ENCODE peak calls at places on chromosome 19, in five cellular contexts. One of them, this sample, is unnamed.

GRCh38 chr19:31553844-31554215 is 204.6 kb upstream of the TSHZ3 start:
- DNase-seq in SK-N-SH: no peak
- DNase-seq in GM12878: no peak
- DNase-seq in K562: no peak
- DNase-seq in HepG2: no peak
- DNase-seq in this sample: no peak

GRCh38 chr19:9857920-9858746 is 23.0 kb downstream of the PIN1 start:
- DNase-seq in SK-N-SH: no peak
- DNase-seq in GM12878: no peak
- DNase-seq in K562: no peak
- DNase-seq in HepG2: no peak
- DNase-seq in this sample: no peak

GRCh38 chr19:48613852-48614435 is 932 bp downstream of the FAM83E start:
- DNase-seq in SK-N-SH: no peak
- DNase-seq in GM12878: no peak
- DNase-seq in K562: no peak
- DNase-seq in HepG2: no peak
- DNase-seq in this sample: no peak

GRCh38 chr19:1789282-1790020 is 22.6 kb downstream of the ATP8B3 start:
- DNase-seq in SK-N-SH: peak
- DNase-seq in GM12878: no peak
- DNase-seq in K562: no peak
- DNase-seq in HepG2: no peak
- DNase-seq in this sample: no peak

GRCh38 chr19:53538378-53539109 is 599 bp downstream of the ZNF331 start:
- DNase-seq in SK-N-SH: no peak
- DNase-seq in GM12878: no peak
- DNase-seq in K562: no peak
- DNase-seq in HepG2: no peak
- DNase-seq in this sample: no peak

GRCh38 chr19:39413269-39413902 is 917 bp downstream of the PLEKHG2 start:
- DNase-seq in SK-N-SH: peak
- DNase-seq in GM12878: no peak
- DNase-seq in K562: peak
- DNase-seq in HepG2: no peak
- DNase-seq in this sample: no peak

GRCh38 chr19:359653-359925 is 15.0 kb upstream of the MIER2 start:
- DNase-seq in SK-N-SH: no peak
- DNase-seq in GM12878: no peak
- DNase-seq in K562: no peak
- DNase-seq in HepG2: no peak
- DNase-seq in this sample: no peak

GRCh38 chr19:33297401-33298145 is 4.8 kb downstream of the CEBPA start:
- DNase-seq in SK-N-SH: peak
- DNase-seq in GM12878: no peak
- DNase-seq in K562: no peak
- DNase-seq in HepG2: no peak
- DNase-seq in this sample: no peak

GRCh38 chr19:39032164-39032918 is at the start of gene FBXO27:
- DNase-seq in SK-N-SH: peak
- DNase-seq in GM12878: no peak
- DNase-seq in K562: peak
- DNase-seq in HepG2: no peak
- DNase-seq in this sample: peak

GRCh38 chr19:17073869-17074627 is 1.2 kb downstream of the HAUS8 start:
- DNase-seq in SK-N-SH: no peak
- DNase-seq in GM12878: no peak
- DNase-seq in K562: peak
- DNase-seq in HepG2: no peak
- DNase-seq in this sample: no peak
- TF ChIP-seq MAX in SK-N-SH: no peak
- TF ChIP-seq MAX in GM12878: no peak
- TF ChIP-seq MAX in K562: no peak
- TF ChIP-seq MAX in HepG2: no peak
- TF ChIP-seq MAX in this sample: no peak

DNA sequence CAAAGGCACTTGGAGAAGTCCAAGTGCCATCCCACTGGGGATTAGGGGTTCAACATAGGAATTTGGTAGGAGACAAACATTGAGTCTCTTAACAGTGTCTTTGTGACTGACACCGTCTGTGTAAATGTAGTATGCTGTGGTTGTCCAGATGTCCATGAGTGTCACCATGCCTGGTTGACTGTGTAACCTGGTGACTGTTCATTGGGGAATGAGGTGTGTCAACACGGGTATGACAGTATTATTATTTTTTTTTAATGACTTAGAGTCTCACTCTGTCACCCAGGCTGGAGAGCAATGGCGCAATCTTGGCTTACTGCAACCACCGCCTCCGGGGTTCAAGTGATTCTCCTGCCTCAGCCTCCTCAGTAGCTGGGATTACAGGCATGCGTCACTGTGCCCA is 16.2 kb downstream of the PKN1 start:
- DNase-seq in SK-N-SH: no peak
- DNase-seq in GM12878: no peak
- DNase-seq in K562: no peak
- DNase-seq in HepG2: no peak
- DNase-seq in this sample: no peak
- TF ChIP-seq ZBTB33 in SK-N-SH: no peak
- TF ChIP-seq ZBTB33 in GM12878: no peak
- TF ChIP-seq ZBTB33 in K562: no peak
- TF ChIP-seq ZBTB33 in HepG2: no peak
- TF ChIP-seq ZBTB33 in this sample: no peak

DNA sequence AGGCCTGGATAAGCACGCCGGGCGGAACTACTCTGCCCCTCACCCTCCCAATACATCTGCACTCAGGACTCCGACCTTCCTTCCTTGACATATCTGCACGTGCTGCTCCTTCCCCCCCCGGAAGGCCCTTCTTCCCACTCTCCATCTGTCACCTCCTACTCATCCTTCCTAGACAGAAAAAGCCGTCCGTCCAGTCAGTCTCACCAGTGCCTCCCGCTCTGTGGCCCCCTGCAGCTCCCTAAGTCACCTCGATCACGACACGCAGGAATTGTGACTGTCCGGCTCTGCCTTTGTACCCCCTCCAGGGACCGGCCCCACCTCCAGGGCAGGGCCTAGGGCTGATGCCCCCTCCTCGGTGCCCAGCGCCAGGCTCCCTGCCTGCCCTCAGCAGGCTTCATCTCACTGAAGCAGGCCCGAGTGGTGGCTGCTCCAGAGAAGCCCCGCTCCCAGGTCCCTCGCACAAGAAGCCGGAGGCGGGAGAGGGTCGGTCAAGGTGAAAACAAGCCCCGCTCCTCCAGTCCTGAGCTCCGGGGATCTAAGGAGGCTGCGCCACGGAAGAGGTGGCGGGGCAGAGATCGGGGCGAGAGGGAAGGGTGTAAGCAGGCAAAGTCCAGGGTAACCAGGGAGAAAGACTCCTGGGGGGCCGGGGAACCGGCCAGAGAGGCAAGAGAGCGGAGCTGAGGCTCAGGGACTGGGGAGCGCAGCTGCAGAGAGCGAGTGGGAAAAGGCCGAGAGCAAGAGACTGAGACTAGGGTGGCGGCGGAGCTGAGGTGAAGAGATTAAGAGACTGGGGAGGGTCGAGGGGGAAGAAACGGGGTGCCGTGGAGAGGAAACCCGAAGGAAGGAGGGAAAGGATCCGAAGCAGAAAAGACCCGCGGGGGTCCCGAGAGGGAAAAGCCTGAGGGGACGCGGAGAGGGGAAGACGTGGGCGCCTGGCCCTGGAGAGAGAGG is 1.1 kb downstream of the PPP6R1 start:
- DNase-seq in SK-N-SH: peak
- DNase-seq in GM12878: no peak
- DNase-seq in K562: peak
- DNase-seq in HepG2: no peak
- DNase-seq in this sample: no peak
- TF ChIP-seq JUND in SK-N-SH: no peak
- TF ChIP-seq JUND in GM12878: no peak
- TF ChIP-seq JUND in K562: no peak
- TF ChIP-seq JUND in HepG2: no peak
- TF ChIP-seq JUND in this sample: no peak

GRCh38 chr19:7953060-7953459 is 9.6 kb upstream of the TIMM44 start:
- DNase-seq in SK-N-SH: no peak
- DNase-seq in GM12878: no peak
- DNase-seq in K562: no peak
- DNase-seq in HepG2: no peak
- DNase-seq in this sample: no peak
- TF ChIP-seq MAX in SK-N-SH: peak
- TF ChIP-seq MAX in GM12878: no peak
- TF ChIP-seq MAX in K562: no peak
- TF ChIP-seq MAX in HepG2: no peak
- TF ChIP-seq MAX in this sample: no peak

GRCh38 chr19:12994701-12995595 is at the start of gene NFIX:
- DNase-seq in SK-N-SH: peak
- DNase-seq in GM12878: no peak
- DNase-seq in K562: peak
- DNase-seq in HepG2: peak
- DNase-seq in this sample: no peak
- TF ChIP-seq ZBTB33 in SK-N-SH: no peak
- TF ChIP-seq ZBTB33 in GM12878: no peak
- TF ChIP-seq ZBTB33 in K562: peak
- TF ChIP-seq ZBTB33 in HepG2: peak
- TF ChIP-seq ZBTB33 in this sample: no peak

This sample was measured in HCT116.